ENCODE peak calls at places on chromosomes 12 and 14, in nine cellular contexts. P, K, J, T, X, I, M, F and Z are unnamed samples. For H3K9me3 and H3K36me3, the result is how much of the 10 kb centered on the place peaks cover.

GRCh38 chr14:33914676-33915516 is 36.0 kb downstream of the EGLN3 start:
- DNase-seq in T (no peak), F (peak), P (no peak), K (peak), X (peak), J (no peak), M (no peak), I (no peak), Z (no peak)

GRCh38 chr12:85714425-85714824 is 121.8 kb downstream of the RASSF9 start:
- DNase-seq in X (no peak), I (no peak), K (no peak), P (no peak), M (no peak), J (no peak), F (no peak), T (no peak), Z (no peak)

GRCh38 chr12:7679251-7680045 is 13.7 kb upstream of the APOBEC1 start:
- DNase-seq in X (no peak), M (no peak), P (no peak), F (no peak), J (no peak), T (no peak), I (no peak), K (peak), Z (no peak)

GRCh38 chr12:57771873-57772428 is at the start of gene METTL1:
- DNase-seq in X (peak), M (peak), I (peak), K (peak), J (peak), T (peak), F (peak), P (peak), Z (peak)

GRCh38 chr12:116691205-116691604 is 46.7 kb downstream of the SPRING1 start:
- DNase-seq in F (no peak), I (no peak), P (no peak), M (no peak), X (no peak), J (no peak), K (no peak), T (no peak), Z (no peak)

GRCh38 chr12:49548481-49548821 is 9.6 kb downstream of the KCNH3 start:
- DNase-seq in M (no peak), K (no peak), F (no peak), T (no peak), I (no peak), P (no peak), J (no peak), X (no peak), Z (no peak)

GRCh38 chr12:108214486-108214885 is 85.4 kb downstream of the WSCD2 start:
- DNase-seq in T (no peak), I (no peak), F (no peak), K (peak), X (no peak), M (no peak), P (no peak), J (no peak), Z (no peak)

GRCh38 chr14:74882103-74882920 is 596 bp downstream of the DLST start:
- DNase-seq in F (peak), X (no peak), T (peak), J (peak), M (no peak), I (no peak), K (peak), P (no peak), Z (peak)

GRCh38 chr14:23186913-23187654 is 3.6 kb upstream of the SLC7A8 start:
- DNase-seq in I (no peak), M (no peak), P (no peak), T (no peak), X (peak), F (peak), J (peak), K (peak), Z (peak)

GRCh38 chr14:105526781-105527380 is 498 bp downstream of the TMEM121 start:
- DNase-seq in J (no peak), M (peak), I (no peak), K (no peak), X (no peak), F (no peak), P (no peak), T (no peak), Z (no peak)

GRCh38 chr12:32504626-32505025 is 105.3 kb downstream of the FGD4 start:
- DNase-seq in I (no peak), M (no peak), X (no peak), P (no peak), F (no peak), J (no peak), K (peak), T (no peak), Z (no peak)

GRCh38 chr14:72902802-72903530 is 9.1 kb upstream of the DPF3 start:
- DNase-seq in T (no peak), I (no peak), K (no peak), X (no peak), M (no peak), F (no peak), P (no peak), J (no peak), Z (no peak)

GRCh38 chr12:14384783-14385638 is 19.5 kb downstream of the ATF7IP start:
- DNase-seq in J (peak), M (peak), P (no peak), K (peak), F (peak), T (peak), I (no peak), X (peak), Z (peak)

GRCh38 chr12:112524676-112525425 is 106.1 kb downstream of the PTPN11 start:
- DNase-seq in I (no peak), X (no peak), P (no peak), M (no peak), K (no peak), F (no peak), J (no peak), T (no peak), Z (no peak)
- H3K9me3 ChIP-seq in I (under half), X (under half), P (under half), M (under half), K (under half), F (under half), J (under half), T (under half), Z (under half)

GRCh38 chr14:67358914-67359313 is 690 bp downstream of the ATP6V1D start:
- DNase-seq in K (no peak), I (no peak), M (no peak), X (no peak), J (no peak), F (no peak), T (no peak), P (no peak), Z (no peak)

GRCh38 chr14:67360469-67361206 is 510 bp downstream of the EIF2S1 start:
- DNase-seq in P (no peak), M (no peak), K (no peak), F (no peak), J (no peak), I (no peak), X (no peak), T (no peak), Z (no peak)

GRCh38 chr14:67359775-67360468 is at the start of the genes ATP6V1D and EIF2S1:
- DNase-seq in T (peak), J (peak), P (peak), K (peak), X (peak), I (peak), F (peak), M (peak), Z (peak)

GRCh38 chr14:67357583-67358354 is 1.8 kb downstream of the ATP6V1D start:
- DNase-seq in X (no peak), F (no peak), J (no peak), K (no peak), M (no peak), P (no peak), I (no peak), T (no peak), Z (no peak)

GRCh38 chr14:67359319-67359774 is 257 bp downstream of the ATP6V1D start:
- DNase-seq in X (no peak), K (no peak), M (no peak), J (peak), F (no peak), P (no peak), T (peak), I (no peak), Z (peak)
- TF ChIP-seq POLR2A in X (no peak), K (peak), M (no peak), J (peak), F (no peak), P (no peak), T (peak), I (no peak), Z (peak)

DNA sequence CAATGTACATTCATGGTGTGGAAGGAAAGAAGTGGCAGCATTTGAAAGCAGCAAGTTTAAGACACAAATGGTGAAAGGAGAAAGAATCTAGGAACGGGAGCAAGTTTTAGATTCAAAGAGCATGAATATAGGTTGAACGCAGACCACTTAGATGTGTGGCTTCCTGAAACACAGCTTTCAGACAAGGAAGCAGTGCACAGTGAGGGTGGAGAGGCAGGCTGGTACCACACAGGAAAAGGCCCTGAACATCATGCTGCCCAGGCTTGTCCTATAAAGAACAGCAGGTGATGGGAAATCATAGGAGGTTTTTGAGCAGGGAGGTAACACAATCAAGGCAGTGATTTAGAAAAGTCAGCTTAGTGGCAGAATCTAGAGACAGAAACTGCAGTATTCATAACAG is 35.6 kb downstream of the GNS start:
- DNase-seq in P (no peak), T (no peak), K (no peak), I (no peak), J (no peak), F (no peak), M (no peak), X (no peak), Z (no peak)
- H3K36me3 ChIP-seq in P (under half), T (under half), K (under half), I (half or more), J (under half), F (half or more), M (under half), X (under half), Z (under half)

GRCh38 chr12:12487490-12487889 is 75.2 kb downstream of the DUSP16 start:
- DNase-seq in T (no peak), I (no peak), M (no peak), F (no peak), K (no peak), X (no peak), J (no peak), P (no peak), Z (no peak)
- H3K9me3 ChIP-seq in T (under half), I (under half), M (under half), F (under half), K (under half), X (under half), J (under half), P (under half), Z (under half)

GRCh38 chr14:68979021-68979721 is at the start of gene ACTN1:
- DNase-seq in F (peak), K (peak), P (peak), X (peak), J (peak), I (peak), M (peak), T (peak), Z (peak)

GRCh38 chr14:68977741-68978549 is 1.2 kb downstream of the ACTN1 start:
- DNase-seq in P (no peak), F (peak), M (peak), J (peak), X (no peak), K (peak), T (peak), I (peak), Z (peak)

GRCh38 chr14:68979722-68980552 is 835 bp upstream of the ACTN1 start:
- DNase-seq in K (peak), P (no peak), M (peak), F (peak), I (peak), T (peak), X (no peak), J (peak), Z (peak)

GRCh38 chr14:68977137-68977740 is 1.9 kb downstream of the ACTN1 start:
- DNase-seq in P (no peak), M (peak), I (no peak), T (no peak), J (no peak), K (no peak), F (no peak), X (no peak), Z (no peak)

GRCh38 chr14:68978550-68978911 is 571 bp downstream of the ACTN1 start:
- DNase-seq in I (peak), P (no peak), K (peak), X (no peak), T (peak), J (peak), F (peak), M (peak), Z (peak)
- TF ChIP-seq POLR2A in I (no peak), P (no peak), K (no peak), X (peak), T (peak), J (peak), F (no peak), M (peak), Z (no peak)

GRCh38 chr12:121507245-121507644 is 73.6 kb downstream of the KDM2B start:
- DNase-seq in F (no peak), T (no peak), X (no peak), M (no peak), I (no peak), P (no peak), K (no peak), J (no peak), Z (no peak)

GRCh38 chr12:121507984-121508383 is 72.8 kb downstream of the KDM2B start:
- DNase-seq in X (no peak), J (no peak), M (no peak), T (no peak), P (no peak), K (no peak), F (no peak), I (no peak), Z (no peak)

GRCh38 chr12:121505513-121505912 is 75.3 kb downstream of the KDM2B start:
- DNase-seq in J (no peak), P (no peak), T (no peak), K (peak), X (no peak), I (no peak), M (no peak), F (no peak), Z (no peak)

GRCh38 chr12:121509339-121509738 is 71.5 kb downstream of the KDM2B start:
- DNase-seq in I (no peak), P (no peak), X (no peak), J (no peak), F (no peak), K (no peak), T (no peak), M (no peak), Z (no peak)

DNA sequence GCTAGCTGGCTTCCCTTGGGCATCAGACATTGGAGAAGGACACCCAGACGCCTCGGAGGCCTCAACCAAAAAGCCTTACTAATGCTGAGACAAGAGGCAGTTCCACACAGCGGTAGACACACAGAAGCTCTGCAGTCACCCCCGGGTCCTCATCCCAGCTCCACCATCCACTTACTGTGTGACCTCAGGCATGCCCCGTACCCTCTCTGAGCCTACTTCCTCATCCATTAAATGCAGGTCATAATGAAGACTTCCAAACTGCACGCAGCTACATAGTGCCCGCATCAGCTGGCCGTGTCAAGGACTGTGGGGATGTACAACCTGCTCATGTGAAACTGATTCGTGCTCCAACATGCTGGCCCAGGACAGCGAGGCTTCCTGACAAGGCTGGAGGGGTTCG is 72.3 kb downstream of the KDM2B start:
- DNase-seq in T (no peak), K (no peak), I (no peak), J (no peak), M (no peak), X (no peak), P (no peak), F (no peak), Z (no peak)
- H3K36me3 ChIP-seq in T (under half), K (under half), I (half or more), J (under half), M (under half), X (under half), P (under half), F (half or more), Z (under half)

GRCh38 chr14:49953196-49953595 is 60.3 kb downstream of the ARF6 start:
- DNase-seq in P (no peak), K (no peak), I (no peak), M (no peak), T (no peak), X (no peak), F (no peak), J (no peak), Z (no peak)
- H3K9me3 ChIP-seq in P (under half), K (under half), I (under half), M (under half), T (under half), X (under half), F (under half), J (under half), Z (under half)